ENCODE peak calls at places on chromosomes 11 and 22, in six cellular contexts. V, H, E, X, W and N are unnamed samples.

GRCh38 chr22:43811777-43812148 is 342 bp downstream of the EFCAB6 start:
- DNase-seq in V (no peak), H (no peak), E (no peak), X (no peak), W (peak), N (no peak)

GRCh38 chr22:43706151-43706550 is 106.0 kb downstream of the EFCAB6 start:
- DNase-seq in V (no peak), H (no peak), E (no peak), X (no peak), W (no peak), N (no peak)

GRCh38 chr22:27107824-27108223 is 450.4 kb downstream of the MIAT start:
- DNase-seq in V (no peak), H (no peak), E (no peak), X (peak), W (peak), N (no peak)

GRCh38 chr11:34206598-34207300 is 101.3 kb downstream of the NAT10 start:
- DNase-seq in V (no peak), H (no peak), E (no peak), X (no peak), W (no peak), N (no peak)

GRCh38 chr11:57464343-57465181 is 4.2 kb downstream of the RTN4RL2 start:
- DNase-seq in V (no peak), H (no peak), E (no peak), X (no peak), W (no peak), N (no peak)

GRCh38 chr11:109859325-109859724 is 233.9 kb upstream of the ZC3H12C start:
- DNase-seq in V (no peak), H (no peak), E (no peak), X (peak), W (peak), N (no peak)

GRCh38 chr22:38874529-38875222 is 2.7 kb upstream of the CBX6 start:
- DNase-seq in V (no peak), H (no peak), E (no peak), X (no peak), W (no peak), N (no peak)

GRCh38 chr11:112128483-112129121 is 35.3 kb downstream of the IL18 start:
- DNase-seq in V (no peak), H (no peak), E (no peak), X (peak), W (peak), N (no peak)

GRCh38 chr11:107783121-107783520 is 71.3 kb upstream of the SLN start:
- DNase-seq in V (no peak), H (no peak), E (no peak), X (no peak), W (no peak), N (no peak)

GRCh38 chr11:15136166-15136565 is 21.4 kb downstream of the INSC start:
- DNase-seq in V (no peak), H (no peak), E (no peak), X (no peak), W (no peak), N (no peak)

GRCh38 chr11:66443602-66444001 is 5.0 kb upstream of the MRPL11 start:
- DNase-seq in V (no peak), H (no peak), E (no peak), X (peak), W (peak), N (no peak)

GRCh38 chr22:27032121-27032761 is 374.9 kb downstream of the MIAT start:
- DNase-seq in V (no peak), H (no peak), E (no peak), X (peak), W (peak), N (no peak)

GRCh38 chr11:31790649-31791048 is 20.5 kb downstream of the PAX6 start:
- DNase-seq in V (no peak), H (no peak), E (no peak), X (no peak), W (no peak), N (no peak)

GRCh38 chr11:44699497-44699896 is 27.3 kb upstream of the TSPAN18 start:
- DNase-seq in V (no peak), H (no peak), E (no peak), X (no peak), W (no peak), N (no peak)

GRCh38 chr11:63520606-63521170 is 14.8 kb downstream of the LGALS12 start:
- DNase-seq in V (no peak), H (no peak), E (no peak), X (no peak), W (peak), N (no peak)

GRCh38 chr11:114060402-114061052 is 1.0 kb downstream of the ZBTB16 start:
- DNase-seq in V (no peak), H (peak), E (no peak), X (peak), W (no peak), N (no peak)

GRCh38 chr22:49779226-49779625 is 48.4 kb downstream of the BRD1 start:
- DNase-seq in V (no peak), H (no peak), E (no peak), X (no peak), W (no peak), N (no peak)

GRCh38 chr11:2919837-2920236 is 9.4 kb downstream of the PHLDA2 start:
- DNase-seq in V (no peak), H (no peak), E (no peak), X (no peak), W (no peak), N (no peak)

GRCh38 chr11:134469627-134470026 is 57.6 kb upstream of the B3GAT1 start:
- DNase-seq in V (no peak), H (no peak), E (no peak), X (no peak), W (no peak), N (no peak)

GRCh38 chr11:83438438-83438837 is 152.3 kb upstream of the CCDC90B start:
- DNase-seq in V (no peak), H (no peak), E (no peak), X (no peak), W (no peak), N (no peak)

GRCh38 chr11:115060840-115061239 is 382.5 kb downstream of the NXPE2 start:
- DNase-seq in V (no peak), H (no peak), E (no peak), X (no peak), W (no peak), N (no peak)

GRCh38 chr11:3959015-3959917 is 103.8 kb downstream of the STIM1 start:
- DNase-seq in V (no peak), H (no peak), E (no peak), X (peak), W (peak), N (no peak)

GRCh38 chr11:123474994-123475393 is 44.9 kb downstream of the GRAMD1B start:
- DNase-seq in V (no peak), H (no peak), E (no peak), X (peak), W (peak), N (no peak)

GRCh38 chr11:74726547-74727182 is 4.6 kb downstream of the CHRDL2 start:
- DNase-seq in V (peak), H (peak), E (peak), X (peak), W (peak), N (no peak)

GRCh38 chr11:76789443-76789719 is 6.2 kb downstream of the TSKU start:
- DNase-seq in V (no peak), H (no peak), E (no peak), X (no peak), W (no peak), N (no peak)

GRCh38 chr22:26226538-26227297 is 57.5 kb downstream of the SEZ6L start:
- DNase-seq in V (no peak), H (no peak), E (no peak), X (no peak), W (no peak), N (no peak)

GRCh38 chr11:34213366-34213765 is 107.9 kb downstream of the NAT10 start:
- DNase-seq in V (no peak), H (no peak), E (no peak), X (peak), W (peak), N (no peak)

GRCh38 chr11:46369458-46370152 is 11.9 kb upstream of the MDK start:
- DNase-seq in V (no peak), H (no peak), E (peak), X (peak), W (peak), N (no peak)

GRCh38 chr22:37905534-37906363 is at the start of gene MICALL1:
- DNase-seq in V (peak), H (peak), E (peak), X (peak), W (peak), N (no peak)

GRCh38 chr11:2215561-2216399 is 44.2 kb upstream of the TH start:
- DNase-seq in V (no peak), H (peak), E (no peak), X (no peak), W (no peak), N (no peak)

GRCh38 chr11:278001-278951 is at the start of gene NLRP6:
- DNase-seq in V (no peak), H (no peak), E (no peak), X (no peak), W (no peak), N (no peak)

GRCh38 chr11:69791266-69791665 is 16.1 kb upstream of the FGF4 start:
- DNase-seq in V (no peak), H (no peak), E (no peak), X (peak), W (peak), N (no peak)

GRCh38 chr11:44470849-44471248 is 94.6 kb upstream of the CD82 start:
- DNase-seq in V (no peak), H (no peak), E (no peak), X (no peak), W (peak), N (no peak)

GRCh38 chr11:133901999-133902398 is 54.8 kb downstream of the IGSF9B start:
- DNase-seq in V (no peak), H (no peak), E (no peak), X (no peak), W (no peak), N (no peak)

GRCh38 chr11:3855808-3856491 is 486 bp downstream of the STIM1 start:
- DNase-seq in V (no peak), H (peak), E (no peak), X (no peak), W (peak), N (no peak)

GRCh38 chr22:22738959-22739585 is 94.7 kb downstream of the GGTLC2 start:
- DNase-seq in V (no peak), H (no peak), E (no peak), X (no peak), W (no peak), N (no peak)

GRCh38 chr11:35158371-35159081 is 19.6 kb downstream of the CD44 start:
- DNase-seq in V (no peak), H (no peak), E (no peak), X (no peak), W (peak), N (no peak)